ENCODE peak calls at places on chromosome 21, in five cellular contexts. F is kidney epithelial cell, A is Peyer's patch, V is sigmoid colon, U is AG04449. S is an unnamed sample.

GRCh38 chr21:45463871-45464270 is 58.9 kb downstream of the COL18A1 start:
- DNase-seq in F (no peak), A (peak; percentile 24), V (peak; percentile 62), U (no peak), S (no peak)

GRCh38 chr21:32099812-32100416 is 178.9 kb downstream of the MIS18A start:
- DNase-seq in F (no peak), A (no peak), V (no peak), U (no peak), S (no peak)

GRCh38 chr21:27058673-27059365 is 91.9 kb upstream of the ADAMTS5 start:
- DNase-seq in F (no peak), A (no peak), V (no peak), U (no peak), S (no peak)

GRCh38 chr21:45870421-45870820 is 111.1 kb upstream of the COL6A1 start:
- DNase-seq in F (no peak), A (no peak), V (peak; percentile 39), U (no peak), S (no peak)

GRCh38 chr21:42118901-42119300 is 47.8 kb downstream of the UMODL1 start:
- DNase-seq in F (no peak), A (no peak), V (no peak), U (no peak), S (no peak)

GRCh38 chr21:42677339-42678117 is 24.1 kb downstream of the PDE9A start:
- DNase-seq in F (peak; percentile 63), A (no peak), V (no peak), U (no peak), S (no peak)

GRCh38 chr21:46379691-46380090 is 55.7 kb downstream of the PCNT start:
- DNase-seq in F (no peak), A (no peak), V (no peak), U (no peak), S (no peak)

GRCh38 chr21:35204850-35205564 is 155.9 kb upstream of the RUNX1 start:
- DNase-seq in F (no peak), A (no peak), V (peak; percentile 89), U (peak; percentile 56), S (peak; percentile 57)

GRCh38 chr21:15620892-15621291 is 108.9 kb upstream of the USP25 start:
- DNase-seq in F (no peak), A (no peak), V (no peak), U (no peak), S (no peak)

GRCh38 chr21:43331962-43332458 is 94.9 kb downstream of the SIK1 start:
- DNase-seq in F (no peak), A (no peak), V (no peak), U (peak; percentile 81), S (no peak)

DNA sequence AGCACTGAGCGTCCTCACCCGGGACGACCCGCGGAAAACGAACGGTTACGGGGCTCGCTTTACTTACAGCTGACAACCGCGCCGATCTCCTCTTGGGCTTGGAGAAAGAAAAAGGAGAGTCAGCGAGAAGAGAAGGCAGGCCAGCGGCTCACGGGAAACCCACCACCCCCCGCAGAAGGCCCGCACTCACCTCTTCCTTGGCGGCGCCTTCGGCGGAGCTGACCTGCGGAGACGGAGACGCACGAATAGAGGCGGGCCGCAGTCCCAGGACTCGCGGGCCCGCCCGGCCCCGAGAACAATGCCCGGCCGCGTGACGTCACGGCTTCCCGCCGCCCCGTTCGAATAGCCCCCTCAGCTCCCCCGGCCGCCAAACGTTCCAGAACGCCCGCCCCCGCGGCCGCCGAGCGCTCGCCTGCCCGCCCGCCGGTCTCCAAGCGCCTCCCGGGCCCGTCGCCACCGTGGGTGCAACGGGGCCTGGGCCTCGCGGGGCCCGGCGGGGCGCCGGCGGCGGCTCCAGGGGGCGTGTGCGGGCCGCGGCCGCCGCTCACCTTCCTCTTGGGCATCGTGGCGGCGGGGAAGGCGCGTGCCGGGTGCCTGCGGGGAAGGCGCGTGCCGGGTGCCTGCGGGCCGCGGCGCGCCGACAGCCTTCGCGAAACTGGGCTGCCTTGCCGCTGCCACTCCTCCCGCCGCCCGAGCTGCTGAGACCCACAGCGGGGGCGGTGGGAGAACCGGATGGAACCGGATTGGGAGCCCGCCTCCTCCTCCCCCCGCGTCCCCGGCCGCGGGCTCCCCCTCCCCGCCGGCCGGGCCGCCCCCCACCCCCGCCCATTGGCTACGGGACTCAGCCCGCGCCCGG is at the start of gene HMGN1:
- DNase-seq in F (no peak), A (peak; percentile 91), V (peak; percentile 91), U (no peak), S (no peak)
- TF ChIP-seq CTCF in F (no peak), A (peak; percentile 21), V (no peak), U (no peak), S (no peak)

GRCh38 chr21:44337941-44338895 is 972 bp downstream of the CFAP410 start:
- DNase-seq in F (peak; percentile 25), A (peak; percentile 80), V (peak; percentile 91), U (peak; percentile 5), S (no peak)
- H3K4me3 ChIP-seq in F (peak overlapping the region; percentile 39), A (peak overlapping the region; percentile 79), V (peak overlapping the region; percentile 36), U (peak overlapping the region; percentile 53), S (peak overlapping the region; percentile 53)

DNA sequence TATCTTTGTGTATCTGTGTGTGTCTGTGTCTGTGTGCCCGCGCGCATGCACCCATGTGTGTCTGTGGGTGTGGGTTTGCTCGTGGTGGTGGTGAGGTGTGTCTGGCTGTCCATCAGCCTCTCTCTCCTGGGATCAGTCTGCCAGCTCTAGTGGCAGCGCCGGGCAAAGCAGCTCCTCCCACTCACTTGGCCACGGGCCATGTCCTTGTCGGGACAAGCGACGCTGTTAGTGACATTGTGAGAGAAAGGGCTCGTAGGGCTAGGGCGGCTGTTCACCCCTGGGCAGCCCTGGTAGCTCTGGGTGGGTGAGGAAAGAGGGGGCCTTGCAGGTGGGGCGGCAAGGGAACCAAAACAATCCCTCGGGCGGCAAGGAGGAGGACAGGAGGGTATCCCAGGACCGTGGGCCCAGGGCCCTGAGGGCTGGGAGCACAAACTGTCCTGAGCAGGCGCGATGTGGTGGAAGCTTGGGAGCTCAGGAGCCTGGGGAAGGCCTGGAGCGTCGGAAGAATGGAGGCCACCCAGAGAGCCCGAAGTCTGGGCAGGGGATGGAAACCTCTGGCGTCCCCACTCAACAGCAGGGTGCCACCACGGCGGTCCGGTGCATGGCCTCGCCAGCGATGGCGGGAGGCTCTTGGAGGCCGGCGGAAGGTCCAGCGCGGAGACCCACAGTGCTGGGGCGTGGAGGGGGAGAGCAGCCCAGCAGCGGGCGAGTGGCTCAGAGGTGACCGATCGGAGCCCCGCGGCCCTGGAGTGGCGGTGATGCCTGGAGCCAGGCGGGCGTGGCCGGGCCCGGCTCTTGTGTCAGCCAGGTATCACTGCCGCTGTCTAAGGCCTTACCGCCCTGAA is 140.5 kb downstream of the LIPI start:
- DNase-seq in F (no peak), A (no peak), V (no peak), U (no peak), S (no peak)
- TF ChIP-seq CTCF in F (no peak), A (no peak), V (no peak), U (no peak), S (no peak)

GRCh38 chr21:36698160-36699025 is 522 bp upstream of the SIM2 start:
- DNase-seq in F (no peak), A (no peak), V (no peak), U (no peak), S (no peak)
- H3K4me3 ChIP-seq in F (peak overlapping the region; percentile 54), A (peak overlapping the region; percentile 47), V (peak overlapping the region; percentile 33), U (peak overlapping the region; percentile 45), S (no peak overlapping the region)

S was measured in BJ.